ENCODE peak calls at places on chromosomes 7 and 10, in eight cellular contexts. One of them, this sample, is unnamed.

GRCh38 chr10:111879964-111880363 is 303.6 kb downstream of the GPAM start:
- DNase-seq in body of pancreas: no peak
- DNase-seq in hippocampal formation: no peak
- DNase-seq in activated naive CD4-positive, alpha-beta T cell treated with anti-CD3 and anti-CD28 coated beads, Interleukin-2, amount 10 ng/mL, durations not matched to agents 7 days and 5 days: no peak
- DNase-seq in KBM-7: no peak
- DNase-seq in HuH-7.5: no peak
- DNase-seq in D341Med: no peak
- DNase-seq in GF-D8: no peak
- DNase-seq in this sample: no peak

GRCh38 chr10:72335394-72336258 is 19.1 kb downstream of the DNAJB12 start:
- DNase-seq in KBM-7: peak
- DNase-seq in hippocampal formation: no peak
- DNase-seq in D341Med: no peak
- DNase-seq in HuH-7.5: no peak
- DNase-seq in GF-D8: peak
- DNase-seq in body of pancreas: peak
- DNase-seq in activated naive CD4-positive, alpha-beta T cell treated with anti-CD3 and anti-CD28 coated beads, Interleukin-2, amount 10 ng/mL, durations not matched to agents 7 days and 5 days: peak
- DNase-seq in this sample: no peak

GRCh38 chr7:10015687-10016086 is 958.0 kb upstream of the PHF14 start:
- DNase-seq in GF-D8: no peak
- DNase-seq in KBM-7: no peak
- DNase-seq in HuH-7.5: no peak
- DNase-seq in activated naive CD4-positive, alpha-beta T cell treated with anti-CD3 and anti-CD28 coated beads, Interleukin-2, amount 10 ng/mL, durations not matched to agents 7 days and 5 days: no peak
- DNase-seq in D341Med: no peak
- DNase-seq in hippocampal formation: no peak
- DNase-seq in body of pancreas: no peak
- DNase-seq in this sample: no peak

GRCh38 chr10:73841526-73842285 is 30.3 kb upstream of the NDST2 start:
- DNase-seq in D341Med: no peak
- DNase-seq in hippocampal formation: no peak
- DNase-seq in activated naive CD4-positive, alpha-beta T cell treated with anti-CD3 and anti-CD28 coated beads, Interleukin-2, amount 10 ng/mL, durations not matched to agents 7 days and 5 days: no peak
- DNase-seq in GF-D8: no peak
- DNase-seq in HuH-7.5: no peak
- DNase-seq in body of pancreas: no peak
- DNase-seq in KBM-7: no peak
- DNase-seq in this sample: no peak

GRCh38 chr7:36638586-36639265 is 85.6 kb downstream of the AOAH start:
- DNase-seq in body of pancreas: no peak
- DNase-seq in D341Med: no peak
- DNase-seq in KBM-7: no peak
- DNase-seq in HuH-7.5: no peak
- DNase-seq in GF-D8: no peak
- DNase-seq in activated naive CD4-positive, alpha-beta T cell treated with anti-CD3 and anti-CD28 coated beads, Interleukin-2, amount 10 ng/mL, durations not matched to agents 7 days and 5 days: no peak
- DNase-seq in hippocampal formation: no peak
- DNase-seq in this sample: no peak

GRCh38 chr7:36852931-36853330 is 128.6 kb upstream of the AOAH start:
- DNase-seq in KBM-7: no peak
- DNase-seq in D341Med: no peak
- DNase-seq in body of pancreas: no peak
- DNase-seq in hippocampal formation: no peak
- DNase-seq in GF-D8: no peak
- DNase-seq in HuH-7.5: no peak
- DNase-seq in activated naive CD4-positive, alpha-beta T cell treated with anti-CD3 and anti-CD28 coated beads, Interleukin-2, amount 10 ng/mL, durations not matched to agents 7 days and 5 days: no peak
- DNase-seq in this sample: no peak

GRCh38 chr10:119211176-119211575 is 3.8 kb downstream of the GRK5 start:
- DNase-seq in body of pancreas: no peak
- DNase-seq in D341Med: no peak
- DNase-seq in activated naive CD4-positive, alpha-beta T cell treated with anti-CD3 and anti-CD28 coated beads, Interleukin-2, amount 10 ng/mL, durations not matched to agents 7 days and 5 days: no peak
- DNase-seq in HuH-7.5: no peak
- DNase-seq in GF-D8: no peak
- DNase-seq in KBM-7: no peak
- DNase-seq in hippocampal formation: no peak
- DNase-seq in this sample: peak

GRCh38 chr7:44372560-44373417 is 47.4 kb upstream of the CAMK2B start:
- DNase-seq in GF-D8: no peak
- DNase-seq in HuH-7.5: no peak
- DNase-seq in D341Med: no peak
- DNase-seq in activated naive CD4-positive, alpha-beta T cell treated with anti-CD3 and anti-CD28 coated beads, Interleukin-2, amount 10 ng/mL, durations not matched to agents 7 days and 5 days: no peak
- DNase-seq in hippocampal formation: no peak
- DNase-seq in KBM-7: no peak
- DNase-seq in body of pancreas: no peak
- DNase-seq in this sample: no peak

GRCh38 chr7:37899712-37900247 is 16.8 kb downstream of the SFRP4 start:
- DNase-seq in hippocampal formation: no peak
- DNase-seq in HuH-7.5: no peak
- DNase-seq in D341Med: no peak
- DNase-seq in activated naive CD4-positive, alpha-beta T cell treated with anti-CD3 and anti-CD28 coated beads, Interleukin-2, amount 10 ng/mL, durations not matched to agents 7 days and 5 days: no peak
- DNase-seq in body of pancreas: no peak
- DNase-seq in KBM-7: no peak
- DNase-seq in GF-D8: no peak
- DNase-seq in this sample: no peak

GRCh38 chr7:136942396-136942795 is 73.9 kb downstream of the CHRM2 start:
- DNase-seq in activated naive CD4-positive, alpha-beta T cell treated with anti-CD3 and anti-CD28 coated beads, Interleukin-2, amount 10 ng/mL, durations not matched to agents 7 days and 5 days: no peak
- DNase-seq in D341Med: no peak
- DNase-seq in body of pancreas: no peak
- DNase-seq in KBM-7: no peak
- DNase-seq in hippocampal formation: no peak
- DNase-seq in HuH-7.5: no peak
- DNase-seq in GF-D8: no peak
- DNase-seq in this sample: no peak

GRCh38 chr7:155962191-155962967 is 150.1 kb upstream of the SHH start:
- DNase-seq in HuH-7.5: no peak
- DNase-seq in body of pancreas: no peak
- DNase-seq in GF-D8: no peak
- DNase-seq in KBM-7: no peak
- DNase-seq in activated naive CD4-positive, alpha-beta T cell treated with anti-CD3 and anti-CD28 coated beads, Interleukin-2, amount 10 ng/mL, durations not matched to agents 7 days and 5 days: peak
- DNase-seq in D341Med: no peak
- DNase-seq in hippocampal formation: no peak
- DNase-seq in this sample: peak

GRCh38 chr7:148589640-148590039 is 926 bp upstream of the C7orf33 start:
- DNase-seq in hippocampal formation: no peak
- DNase-seq in HuH-7.5: no peak
- DNase-seq in GF-D8: no peak
- DNase-seq in activated naive CD4-positive, alpha-beta T cell treated with anti-CD3 and anti-CD28 coated beads, Interleukin-2, amount 10 ng/mL, durations not matched to agents 7 days and 5 days: no peak
- DNase-seq in D341Med: peak
- DNase-seq in KBM-7: no peak
- DNase-seq in body of pancreas: no peak
- DNase-seq in this sample: no peak

GRCh38 chr10:110783509-110784103 is 88.1 kb upstream of the PDCD4 start:
- DNase-seq in hippocampal formation: no peak
- DNase-seq in KBM-7: peak
- DNase-seq in D341Med: no peak
- DNase-seq in HuH-7.5: no peak
- DNase-seq in GF-D8: no peak
- DNase-seq in body of pancreas: no peak
- DNase-seq in activated naive CD4-positive, alpha-beta T cell treated with anti-CD3 and anti-CD28 coated beads, Interleukin-2, amount 10 ng/mL, durations not matched to agents 7 days and 5 days: peak
- DNase-seq in this sample: no peak

GRCh38 chr10:85446852-85447251 is 919.7 kb downstream of the GRID1 start:
- DNase-seq in HuH-7.5: no peak
- DNase-seq in hippocampal formation: no peak
- DNase-seq in GF-D8: no peak
- DNase-seq in body of pancreas: no peak
- DNase-seq in activated naive CD4-positive, alpha-beta T cell treated with anti-CD3 and anti-CD28 coated beads, Interleukin-2, amount 10 ng/mL, durations not matched to agents 7 days and 5 days: no peak
- DNase-seq in D341Med: no peak
- DNase-seq in KBM-7: no peak
- DNase-seq in this sample: no peak

GRCh38 chr10:15813415-15813814 is 46.9 kb downstream of the MINDY3 start:
- DNase-seq in hippocampal formation: no peak
- DNase-seq in activated naive CD4-positive, alpha-beta T cell treated with anti-CD3 and anti-CD28 coated beads, Interleukin-2, amount 10 ng/mL, durations not matched to agents 7 days and 5 days: no peak
- DNase-seq in KBM-7: no peak
- DNase-seq in HuH-7.5: no peak
- DNase-seq in GF-D8: no peak
- DNase-seq in body of pancreas: no peak
- DNase-seq in D341Med: no peak
- DNase-seq in this sample: no peak

GRCh38 chr10:126533644-126534043 is 136.8 kb downstream of the C10orf90 start:
- DNase-seq in hippocampal formation: no peak
- DNase-seq in KBM-7: no peak
- DNase-seq in D341Med: no peak
- DNase-seq in activated naive CD4-positive, alpha-beta T cell treated with anti-CD3 and anti-CD28 coated beads, Interleukin-2, amount 10 ng/mL, durations not matched to agents 7 days and 5 days: no peak
- DNase-seq in body of pancreas: no peak
- DNase-seq in HuH-7.5: no peak
- DNase-seq in GF-D8: no peak
- DNase-seq in this sample: no peak

GRCh38 chr10:131233611-131234258 is 77.8 kb downstream of the TCERG1L start:
- DNase-seq in KBM-7: peak
- DNase-seq in GF-D8: no peak
- DNase-seq in activated naive CD4-positive, alpha-beta T cell treated with anti-CD3 and anti-CD28 coated beads, Interleukin-2, amount 10 ng/mL, durations not matched to agents 7 days and 5 days: no peak
- DNase-seq in body of pancreas: no peak
- DNase-seq in D341Med: no peak
- DNase-seq in HuH-7.5: no peak
- DNase-seq in hippocampal formation: no peak
- DNase-seq in this sample: no peak

GRCh38 chr10:102613761-102614160 is 30.5 kb upstream of the TRIM8 start:
- DNase-seq in hippocampal formation: no peak
- DNase-seq in KBM-7: no peak
- DNase-seq in activated naive CD4-positive, alpha-beta T cell treated with anti-CD3 and anti-CD28 coated beads, Interleukin-2, amount 10 ng/mL, durations not matched to agents 7 days and 5 days: no peak
- DNase-seq in body of pancreas: no peak
- DNase-seq in HuH-7.5: no peak
- DNase-seq in D341Med: no peak
- DNase-seq in GF-D8: no peak
- DNase-seq in this sample: no peak

GRCh38 chr7:87517136-87517805 is 41.8 kb upstream of the ABCB4 start:
- DNase-seq in body of pancreas: no peak
- DNase-seq in HuH-7.5: no peak
- DNase-seq in D341Med: no peak
- DNase-seq in activated naive CD4-positive, alpha-beta T cell treated with anti-CD3 and anti-CD28 coated beads, Interleukin-2, amount 10 ng/mL, durations not matched to agents 7 days and 5 days: no peak
- DNase-seq in GF-D8: no peak
- DNase-seq in hippocampal formation: no peak
- DNase-seq in KBM-7: no peak
- DNase-seq in this sample: peak

GRCh38 chr10:86700851-86701617 is 32.7 kb downstream of the LDB3 start:
- DNase-seq in D341Med: no peak
- DNase-seq in GF-D8: no peak
- DNase-seq in activated naive CD4-positive, alpha-beta T cell treated with anti-CD3 and anti-CD28 coated beads, Interleukin-2, amount 10 ng/mL, durations not matched to agents 7 days and 5 days: no peak
- DNase-seq in body of pancreas: no peak
- DNase-seq in hippocampal formation: no peak
- DNase-seq in HuH-7.5: no peak
- DNase-seq in KBM-7: no peak
- DNase-seq in this sample: no peak

GRCh38 chr10:14584643-14585042 is 190.1 kb downstream of the FAM107B start:
- DNase-seq in activated naive CD4-positive, alpha-beta T cell treated with anti-CD3 and anti-CD28 coated beads, Interleukin-2, amount 10 ng/mL, durations not matched to agents 7 days and 5 days: peak
- DNase-seq in D341Med: no peak
- DNase-seq in hippocampal formation: no peak
- DNase-seq in HuH-7.5: no peak
- DNase-seq in GF-D8: no peak
- DNase-seq in KBM-7: no peak
- DNase-seq in body of pancreas: no peak
- DNase-seq in this sample: no peak

GRCh38 chr10:124000792-124001201 is 92.6 kb downstream of the CHST15 start:
- DNase-seq in hippocampal formation: no peak
- DNase-seq in KBM-7: no peak
- DNase-seq in HuH-7.5: no peak
- DNase-seq in GF-D8: no peak
- DNase-seq in D341Med: peak
- DNase-seq in activated naive CD4-positive, alpha-beta T cell treated with anti-CD3 and anti-CD28 coated beads, Interleukin-2, amount 10 ng/mL, durations not matched to agents 7 days and 5 days: no peak
- DNase-seq in body of pancreas: peak
- DNase-seq in this sample: no peak

GRCh38 chr7:630539-630938 is 96.0 kb upstream of the DNAAF5 start:
- DNase-seq in HuH-7.5: no peak
- DNase-seq in D341Med: peak
- DNase-seq in hippocampal formation: no peak
- DNase-seq in activated naive CD4-positive, alpha-beta T cell treated with anti-CD3 and anti-CD28 coated beads, Interleukin-2, amount 10 ng/mL, durations not matched to agents 7 days and 5 days: no peak
- DNase-seq in body of pancreas: no peak
- DNase-seq in GF-D8: no peak
- DNase-seq in KBM-7: no peak
- DNase-seq in this sample: no peak

GRCh38 chr10:17415046-17415643 is 39.2 kb downstream of the ST8SIA6 start:
- DNase-seq in GF-D8: no peak
- DNase-seq in hippocampal formation: no peak
- DNase-seq in body of pancreas: no peak
- DNase-seq in D341Med: no peak
- DNase-seq in activated naive CD4-positive, alpha-beta T cell treated with anti-CD3 and anti-CD28 coated beads, Interleukin-2, amount 10 ng/mL, durations not matched to agents 7 days and 5 days: no peak
- DNase-seq in HuH-7.5: no peak
- DNase-seq in KBM-7: no peak
- DNase-seq in this sample: no peak

GRCh38 chr7:136086712-136087111 is 109.6 kb upstream of the MTPN start:
- DNase-seq in D341Med: peak
- DNase-seq in hippocampal formation: peak
- DNase-seq in HuH-7.5: peak
- DNase-seq in GF-D8: no peak
- DNase-seq in KBM-7: no peak
- DNase-seq in activated naive CD4-positive, alpha-beta T cell treated with anti-CD3 and anti-CD28 coated beads, Interleukin-2, amount 10 ng/mL, durations not matched to agents 7 days and 5 days: no peak
- DNase-seq in body of pancreas: peak
- DNase-seq in this sample: peak

GRCh38 chr10:87093461-87094372 is 926 bp downstream of the GLUD1 start:
- DNase-seq in HuH-7.5: peak
- DNase-seq in body of pancreas: peak
- DNase-seq in KBM-7: peak
- DNase-seq in activated naive CD4-positive, alpha-beta T cell treated with anti-CD3 and anti-CD28 coated beads, Interleukin-2, amount 10 ng/mL, durations not matched to agents 7 days and 5 days: peak
- DNase-seq in D341Med: peak
- DNase-seq in GF-D8: peak
- DNase-seq in hippocampal formation: peak
- DNase-seq in this sample: peak

GRCh38 chr7:121379930-121380329 is 16.2 kb downstream of the FAM3C start:
- DNase-seq in activated naive CD4-positive, alpha-beta T cell treated with anti-CD3 and anti-CD28 coated beads, Interleukin-2, amount 10 ng/mL, durations not matched to agents 7 days and 5 days: no peak
- DNase-seq in HuH-7.5: no peak
- DNase-seq in GF-D8: no peak
- DNase-seq in body of pancreas: no peak
- DNase-seq in D341Med: no peak
- DNase-seq in KBM-7: no peak
- DNase-seq in hippocampal formation: no peak
- DNase-seq in this sample: no peak

GRCh38 chr10:73897693-73898092 is 13.2 kb upstream of the PLAU start:
- DNase-seq in body of pancreas: no peak
- DNase-seq in KBM-7: no peak
- DNase-seq in GF-D8: no peak
- DNase-seq in activated naive CD4-positive, alpha-beta T cell treated with anti-CD3 and anti-CD28 coated beads, Interleukin-2, amount 10 ng/mL, durations not matched to agents 7 days and 5 days: no peak
- DNase-seq in hippocampal formation: no peak
- DNase-seq in D341Med: no peak
- DNase-seq in HuH-7.5: no peak
- DNase-seq in this sample: no peak

GRCh38 chr10:103673616-103674015 is 180.1 kb downstream of the NEURL1 start:
- DNase-seq in body of pancreas: no peak
- DNase-seq in GF-D8: no peak
- DNase-seq in hippocampal formation: no peak
- DNase-seq in KBM-7: no peak
- DNase-seq in activated naive CD4-positive, alpha-beta T cell treated with anti-CD3 and anti-CD28 coated beads, Interleukin-2, amount 10 ng/mL, durations not matched to agents 7 days and 5 days: no peak
- DNase-seq in D341Med: no peak
- DNase-seq in HuH-7.5: no peak
- DNase-seq in this sample: no peak

GRCh38 chr10:103833731-103834365 is 21.5 kb downstream of the SH3PXD2A start:
- DNase-seq in activated naive CD4-positive, alpha-beta T cell treated with anti-CD3 and anti-CD28 coated beads, Interleukin-2, amount 10 ng/mL, durations not matched to agents 7 days and 5 days: no peak
- DNase-seq in D341Med: no peak
- DNase-seq in hippocampal formation: no peak
- DNase-seq in GF-D8: no peak
- DNase-seq in body of pancreas: peak
- DNase-seq in HuH-7.5: peak
- DNase-seq in KBM-7: peak
- DNase-seq in this sample: no peak

GRCh38 chr7:53596230-53596629 is 560.8 kb downstream of the POM121L12 start:
- DNase-seq in GF-D8: no peak
- DNase-seq in D341Med: no peak
- DNase-seq in KBM-7: peak
- DNase-seq in hippocampal formation: no peak
- DNase-seq in HuH-7.5: no peak
- DNase-seq in activated naive CD4-positive, alpha-beta T cell treated with anti-CD3 and anti-CD28 coated beads, Interleukin-2, amount 10 ng/mL, durations not matched to agents 7 days and 5 days: no peak
- DNase-seq in body of pancreas: no peak
- DNase-seq in this sample: no peak

GRCh38 chr10:11326241-11326640 is 285.2 kb downstream of the USP6NL start:
- DNase-seq in D341Med: no peak
- DNase-seq in KBM-7: no peak
- DNase-seq in GF-D8: no peak
- DNase-seq in hippocampal formation: no peak
- DNase-seq in HuH-7.5: no peak
- DNase-seq in activated naive CD4-positive, alpha-beta T cell treated with anti-CD3 and anti-CD28 coated beads, Interleukin-2, amount 10 ng/mL, durations not matched to agents 7 days and 5 days: no peak
- DNase-seq in body of pancreas: no peak
- DNase-seq in this sample: no peak